ENCODE peak calls at places on chromosome 16, in five cellular contexts. V, U, M, N and I are unnamed samples.

GRCh38 chr16:49492090-49492801 is 118.6 kb downstream of the C16orf78 start:
- DNase-seq in N (no peak), V (no peak), U (peak), M (peak), I (peak)

GRCh38 chr16:71479420-71479819 is 9.7 kb downstream of the ZNF19 start:
- DNase-seq in N (no peak), V (no peak), M (peak), U (no peak), I (peak)

GRCh38 chr16:69201787-69202186 is 14.8 kb downstream of the SNTB2 start:
- DNase-seq in N (no peak), U (no peak), M (no peak), V (no peak), I (no peak)

GRCh38 chr16:18802755-18803218 is 1.4 kb upstream of the ARL6IP1 start:
- DNase-seq in M (no peak), U (no peak), N (no peak), V (no peak), I (no peak)

GRCh38 chr16:87387942-87388817 is 4.0 kb upstream of the MAP1LC3B start:
- DNase-seq in M (peak), U (peak), N (peak), V (peak), I (peak)

GRCh38 chr16:88619859-88620655 is 18.3 kb upstream of the IL17C start:
- DNase-seq in V (no peak), N (peak), M (no peak), U (no peak), I (no peak)

GRCh38 chr16:56491657-56492261 is 28.1 kb downstream of the BBS2 start:
- DNase-seq in V (no peak), M (no peak), N (no peak), U (no peak), I (no peak)

GRCh38 chr16:74448990-74449389 is 27.7 kb upstream of the CLEC18B start:
- DNase-seq in V (peak), U (peak), M (peak), N (no peak), I (peak)

GRCh38 chr16:74700206-74701040 is at the start of gene MLKL:
- DNase-seq in N (peak), M (peak), V (peak), U (peak), I (peak)

GRCh38 chr16:85674418-85674755 is 14.4 kb downstream of the GINS2 start:
- DNase-seq in M (no peak), N (no peak), U (no peak), V (no peak), I (no peak)

GRCh38 chr16:73142069-73142880 is 94.3 kb upstream of the ZFHX3 start:
- DNase-seq in U (no peak), V (no peak), N (no peak), M (no peak), I (no peak)

GRCh38 chr16:3188675-3188924 is 596 bp downstream of the OR1F1 start:
- DNase-seq in M (no peak), V (no peak), U (no peak), N (no peak), I (no peak)

GRCh38 chr16:74372953-74373846 is 2.9 kb upstream of the NPIPB15 start:
- DNase-seq in N (no peak), U (no peak), V (no peak), M (no peak), I (no peak)

GRCh38 chr16:31055613-31056012 is 18.4 kb downstream of the ZNF668 start:
- DNase-seq in V (no peak), N (no peak), U (no peak), M (no peak), I (no peak)

GRCh38 chr16:22217890-22218730 is 12.0 kb downstream of the EEF2K start:
- DNase-seq in U (no peak), M (no peak), V (no peak), N (no peak), I (no peak)

GRCh38 chr16:12455287-12455798 is 348.3 kb downstream of the CPPED1 start:
- DNase-seq in N (no peak), V (peak), U (peak), M (peak), I (peak)

GRCh38 chr16:53695070-53695469 is 8.6 kb downstream of the RPGRIP1L start:
- DNase-seq in U (no peak), M (no peak), V (peak), N (no peak), I (peak)

GRCh38 chr16:22638393-22639206 is 127.9 kb downstream of the NPIPB5 start:
- DNase-seq in M (no peak), N (no peak), V (peak), U (no peak), I (peak)

GRCh38 chr16:57513371-57514102 is 22.8 kb downstream of the CCDC102A start:
- DNase-seq in M (no peak), U (no peak), N (no peak), V (no peak), I (no peak)

GRCh38 chr16:31323959-31324629 is 30.9 kb upstream of the ITGAX start:
- DNase-seq in U (no peak), N (no peak), M (no peak), V (no peak), I (no peak)

GRCh38 chr16:26987631-26988030 is 79.1 kb upstream of the C16orf82 start:
- DNase-seq in N (no peak), U (no peak), M (no peak), V (peak), I (no peak)

GRCh38 chr16:23081675-23082119 is 67.6 kb downstream of the USP31 start:
- DNase-seq in N (no peak), U (no peak), M (no peak), V (peak), I (peak)

GRCh38 chr16:4316732-4317461 is 1.0 kb downstream of the GLIS2 start:
- DNase-seq in M (no peak), N (no peak), U (peak), V (peak), I (peak)

GRCh38 chr16:19566362-19566761 is 10.9 kb downstream of the VPS35L start:
- DNase-seq in M (no peak), V (no peak), N (no peak), U (no peak), I (no peak)